ENCODE peak calls at places on chromosome 4, in eight cellular contexts. B, G, W, P, F, J, T and C are unnamed samples.

GRCh38 chr4:81722229-81722900 is 250.7 kb upstream of the RASGEF1B start:
- DNase-seq in B (no peak), G (no peak), W (no peak), P (no peak), F (no peak), J (peak; percentile 97), T (no peak), C (no peak)

GRCh38 chr4:142614621-142615323 is 231.3 kb downstream of the INPP4B start:
- DNase-seq in B (no peak), G (no peak), W (no peak), P (no peak), F (no peak), J (no peak), T (peak; percentile 54), C (no peak)

GRCh38 chr4:166104623-166105022 is 231.6 kb downstream of the TLL1 start:
- DNase-seq in B (no peak), G (no peak), W (no peak), P (no peak), F (no peak), J (no peak), T (no peak), C (no peak)

GRCh38 chr4:1874207-1874606 is 3.0 kb downstream of the NSD2 start:
- DNase-seq in B (no peak), G (no peak), W (no peak), P (no peak), F (no peak), J (no peak), T (no peak), C (no peak)

GRCh38 chr4:76960014-76960413 is 10.5 kb downstream of the SEPTIN11 start:
- DNase-seq in B (no peak), G (no peak), W (no peak), P (no peak), F (no peak), J (no peak), T (no peak), C (no peak)

GRCh38 chr4:152956167-152956566 is 20.0 kb downstream of the FHDC1 start:
- DNase-seq in B (no peak), G (no peak), W (no peak), P (no peak), F (no peak), J (no peak), T (no peak), C (no peak)

GRCh38 chr4:165208741-165209388 is 1.5 kb downstream of the KLHL2 start:
- DNase-seq in B (peak; percentile 34), G (peak; percentile 18), W (no peak), P (no peak), F (no peak), J (no peak), T (no peak), C (no peak)

GRCh38 chr4:166301266-166301665 is 428.2 kb downstream of the TLL1 start:
- DNase-seq in B (peak; percentile 47), G (no peak), W (no peak), P (no peak), F (no peak), J (no peak), T (no peak), C (no peak)

GRCh38 chr4:8911311-8912088 is 39.9 kb upstream of the HMX1 start:
- DNase-seq in B (no peak), G (no peak), W (no peak), P (peak; percentile 9), F (no peak), J (peak; percentile 7), T (no peak), C (no peak)

GRCh38 chr4:120691106-120691505 is 231.4 kb downstream of the PRDM5 start:
- DNase-seq in B (no peak), G (no peak), W (no peak), P (no peak), F (no peak), J (no peak), T (no peak), C (no peak)

GRCh38 chr4:78693777-78694456 is 82.2 kb upstream of the BMP2K start:
- DNase-seq in B (peak; percentile 46), G (no peak), W (no peak), P (no peak), F (no peak), J (no peak), T (no peak), C (no peak)

GRCh38 chr4:130511776-130512175 is 1415.8 kb downstream of the C4orf33 start:
- DNase-seq in B (peak; percentile 7), G (peak; percentile 68), W (no peak), P (no peak), F (no peak), J (peak; percentile 37), T (no peak), C (no peak)

GRCh38 chr4:168832746-168833575 is 177.1 kb downstream of the CBR4 start:
- DNase-seq in B (no peak), G (peak; percentile 32), W (peak; percentile 25), P (no peak), F (no peak), J (peak; percentile 23), T (no peak), C (peak; percentile 73)

GRCh38 chr4:142697303-142697702 is 148.8 kb downstream of the INPP4B start:
- DNase-seq in B (no peak), G (no peak), W (no peak), P (no peak), F (no peak), J (no peak), T (no peak), C (no peak)

GRCh38 chr4:1767770-1768366 is 25.2 kb upstream of the FGFR3 start:
- DNase-seq in B (peak; percentile 42), G (peak; percentile 31), W (no peak), P (no peak), F (no peak), J (peak; percentile 90), T (no peak), C (no peak)

GRCh38 chr4:184727430-184727829 is 6.5 kb downstream of the CENPU start:
- DNase-seq in B (no peak), G (no peak), W (no peak), P (no peak), F (no peak), J (no peak), T (no peak), C (no peak)

GRCh38 chr4:181528570-181529184 is 714.5 kb upstream of the TENM3 start:
- DNase-seq in B (peak; percentile 81), G (no peak), W (peak; percentile 23), P (no peak), F (no peak), J (peak; percentile 87), T (peak; percentile 40), C (no peak)

GRCh38 chr4:7410470-7410869 is 24.3 kb downstream of the PSAPL1 start:
- DNase-seq in B (no peak), G (no peak), W (no peak), P (no peak), F (no peak), J (no peak), T (no peak), C (no peak)

GRCh38 chr4:39716356-39716755 is 18.4 kb downstream of the UBE2K start:
- DNase-seq in B (no peak), G (no peak), W (no peak), P (no peak), F (no peak), J (peak; percentile 82), T (no peak), C (no peak)

GRCh38 chr4:39715788-39716187 is 17.9 kb downstream of the UBE2K start:
- DNase-seq in B (no peak), G (no peak), W (no peak), P (no peak), F (no peak), J (no peak), T (no peak), C (no peak)

GRCh38 chr4:39719804-39720580 is 22.1 kb downstream of the UBE2K start:
- DNase-seq in B (no peak), G (no peak), W (no peak), P (no peak), F (no peak), J (no peak), T (no peak), C (no peak)

GRCh38 chr4:39721788-39722187 is 23.9 kb downstream of the UBE2K start:
- DNase-seq in B (no peak), G (no peak), W (no peak), P (no peak), F (no peak), J (no peak), T (no peak), C (no peak)

GRCh38 chr4:39718366-39719323 is 20.7 kb downstream of the UBE2K start:
- DNase-seq in B (no peak), G (no peak), W (no peak), P (no peak), F (no peak), J (no peak), T (no peak), C (no peak)
- H3K27ac ChIP-seq in B (peak overlapping the region; percentile 72), G (no peak overlapping the region), W (no peak overlapping the region), P (no peak overlapping the region), F (no peak overlapping the region), J (no peak overlapping the region), T (no peak overlapping the region), C (no peak overlapping the region)

GRCh38 chr4:139969635-139970266 is 184.2 kb downstream of the MAML3 start:
- DNase-seq in B (no peak), G (no peak), W (no peak), P (no peak), F (no peak), J (no peak), T (no peak), C (no peak)
- H3K27me3 ChIP-seq in B (no peaks in the 10 kb centered on the region), G (no peaks in the 10 kb centered on the region), W (no peaks in the 10 kb centered on the region), P (no peaks in the 10 kb centered on the region), F (no peaks in the 10 kb centered on the region), J (no peaks in the 10 kb centered on the region), T (no peaks in the 10 kb centered on the region), C (no peaks in the 10 kb centered on the region)

GRCh38 chr4:48002267-48002666 is 14.2 kb downstream of the CNGA1 start:
- DNase-seq in B (no peak), G (no peak), W (no peak), P (no peak), F (no peak), J (no peak), T (no peak), C (no peak)

GRCh38 chr4:48011722-48012121 is 4.8 kb downstream of the CNGA1 start:
- DNase-seq in B (no peak), G (no peak), W (no peak), P (no peak), F (no peak), J (no peak), T (no peak), C (no peak)

GRCh38 chr4:48008021-48008596 is 8.4 kb downstream of the CNGA1 start:
- DNase-seq in B (no peak), G (no peak), W (no peak), P (no peak), F (no peak), J (no peak), T (no peak), C (no peak)

DNA sequence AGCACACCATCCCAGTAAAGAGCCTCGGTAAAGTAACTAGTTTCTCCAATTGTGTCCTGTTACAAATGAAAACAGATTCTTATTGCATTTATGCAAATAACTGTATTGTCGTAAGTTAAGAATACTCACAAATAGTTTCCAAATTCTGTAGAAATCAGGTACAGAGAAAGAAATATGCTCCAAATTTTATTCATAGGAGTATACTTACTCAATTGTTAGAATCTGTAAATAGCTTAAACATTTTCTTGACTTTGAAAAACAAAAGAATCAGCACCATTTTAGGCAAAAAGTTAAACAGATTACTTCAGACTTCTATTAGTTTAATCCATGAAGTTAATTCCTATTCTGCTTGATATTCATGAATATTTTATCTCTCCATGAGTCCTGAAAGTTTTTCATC is 10.7 kb downstream of the CNGA1 start:
- DNase-seq in B (no peak), G (no peak), W (no peak), P (no peak), F (no peak), J (no peak), T (no peak), C (no peak)
- H3K9me3 ChIP-seq in B (peaks cover 4% of the 10 kb centered on the region), G (no peaks in the 10 kb centered on the region), W (no peaks in the 10 kb centered on the region), P (no peaks in the 10 kb centered on the region), F (no peaks in the 10 kb centered on the region), J (peaks cover 18% of the 10 kb centered on the region), T (peaks cover 35% of the 10 kb centered on the region), C (peaks cover 5% of the 10 kb centered on the region)

GRCh38 chr4:72567821-72568620 is 1.0 kb downstream of the ADAMTS3 start:
- DNase-seq in B (peak; percentile 93), G (peak; percentile 54), W (peak; percentile 69), P (peak; percentile 21), F (no peak), J (peak; percentile 94), T (peak; percentile 40), C (peak; percentile 88)
- H3K27ac ChIP-seq in B (peak overlapping the region; percentile 93), G (peak overlapping the region; percentile 16), W (peak overlapping the region; percentile 66), P (peak overlapping the region; percentile 85), F (no peak overlapping the region), J (peak overlapping the region; percentile 94), T (no peak overlapping the region), C (peak overlapping the region; percentile 76)